ENCODE peak calls at places on chromosome 11, in four cellular contexts. H is ascending aorta, C is sigmoid colon, M is dorsolateral prefrontal cortex. N is an unnamed sample.

GRCh38 chr11:130827697-130828377 is 88.4 kb downstream of the SNX19 start:
- DNase-seq in H (peak), C (peak), M (no peak), N (no peak)

GRCh38 chr11:10744206-10744605 is 6.8 kb upstream of the CTR9 start:
- DNase-seq in H (no peak), C (no peak), M (no peak), N (no peak)

GRCh38 chr11:71164186-71164585 is 88.2 kb downstream of the SHANK2 start:
- DNase-seq in H (peak), C (peak), M (no peak), N (peak)

GRCh38 chr11:71194702-71195101 is 57.7 kb downstream of the SHANK2 start:
- DNase-seq in H (no peak), C (no peak), M (no peak), N (peak)

GRCh38 chr11:12675951-12676711 is 1.9 kb downstream of the TEAD1 start:
- DNase-seq in H (no peak), C (peak), M (no peak), N (no peak)

GRCh38 chr11:130146797-130147196 is 12.8 kb upstream of the ST14 start:
- DNase-seq in H (no peak), C (no peak), M (no peak), N (no peak)

GRCh38 chr11:119885067-119885466 is 156.1 kb upstream of the NECTIN1 start:
- DNase-seq in H (no peak), C (no peak), M (no peak), N (no peak)

GRCh38 chr11:128420943-128421342 is 166.4 kb downstream of the ETS1 start:
- DNase-seq in H (no peak), C (no peak), M (no peak), N (no peak)

GRCh38 chr11:67442504-67443398 is 525 bp downstream of the CORO1B start:
- DNase-seq in H (no peak), C (no peak), M (no peak), N (peak)

GRCh38 chr11:44758996-44759395 is 32.2 kb downstream of the TSPAN18 start:
- DNase-seq in H (peak), C (peak), M (no peak), N (no peak)

GRCh38 chr11:44759743-44760476 is 33.1 kb downstream of the TSPAN18 start:
- DNase-seq in H (peak), C (peak), M (no peak), N (no peak)

GRCh38 chr11:44760477-44760872 is 33.7 kb downstream of the TSPAN18 start:
- DNase-seq in H (peak), C (peak), M (no peak), N (no peak)

GRCh38 chr11:44761546-44761961 is 34.8 kb downstream of the TSPAN18 start:
- DNase-seq in H (no peak), C (peak), M (no peak), N (no peak)

GRCh38 chr11:44760917-44761545 is 34.3 kb downstream of the TSPAN18 start:
- DNase-seq in H (peak), C (peak), M (no peak), N (no peak)
- TF ChIP-seq CTCF in H (no peak), C (no peak), M (no peak), N (no peak)

DNA sequence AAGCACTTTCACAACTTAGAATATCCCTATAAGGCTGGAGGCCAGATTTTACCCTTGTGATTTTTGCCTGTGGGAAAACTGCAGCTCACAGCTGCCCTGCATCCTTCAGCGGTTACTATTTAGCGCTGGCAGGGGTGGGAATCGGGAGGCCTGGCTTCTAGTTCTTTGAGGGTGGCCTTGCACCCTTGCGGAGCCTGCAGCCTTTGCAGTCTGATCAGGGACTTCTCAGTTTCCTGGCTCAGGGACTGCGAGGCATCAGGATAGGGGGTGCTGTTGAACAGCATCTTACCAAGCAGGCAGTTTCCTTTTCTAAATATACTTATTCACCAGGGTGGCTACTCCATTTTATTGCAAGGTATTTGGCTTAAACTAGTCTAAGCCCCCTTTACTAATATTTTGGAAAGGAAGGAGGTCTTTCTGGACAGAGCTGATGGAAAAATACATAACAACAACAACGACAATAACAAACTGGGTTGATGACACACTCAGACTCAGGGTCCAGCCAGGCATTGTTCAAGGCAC is 2.9 kb upstream of the APOA1 start:
- DNase-seq in H (no peak), C (no peak), M (no peak), N (no peak)
- TF ChIP-seq CTCF in H (no peak), C (no peak), M (peak), N (peak)

GRCh38 chr11:65884716-65885092 is 3.6 kb downstream of the FIBP start:
- DNase-seq in H (peak), C (peak), M (peak), N (no peak)
- TF ChIP-seq CTCF in H (peak), C (peak), M (peak), N (peak)

GRCh38 chr11:57566035-57566504 is 1.4 kb downstream of the UBE2L6 start:
- DNase-seq in H (no peak), C (no peak), M (no peak), N (no peak)

GRCh38 chr11:57566564-57567209 is 785 bp downstream of the UBE2L6 start:
- DNase-seq in H (no peak), C (no peak), M (no peak), N (no peak)

GRCh38 chr11:57567512-57568329 is at the start of gene UBE2L6:
- DNase-seq in H (peak), C (peak), M (peak), N (no peak)

GRCh38 chr11:57567210-57567511 is 311 bp downstream of the UBE2L6 start:
- DNase-seq in H (no peak), C (peak), M (no peak), N (no peak)

GRCh38 chr11:57568330-57568766 is 876 bp upstream of the UBE2L6 start:
- DNase-seq in H (peak), C (peak), M (no peak), N (no peak)
- TF ChIP-seq CTCF in H (no peak), C (no peak), M (no peak), N (peak)